ENCODE peak calls at places on chromosomes 13 and 19, in six cellular contexts. W, L, D, J, N and I are unnamed samples.

GRCh38 chr19:42267644-42268141 is 1.4 kb upstream of the CIC start:
- DNase-seq in W (no peak), L (no peak), D (no peak), J (no peak), N (no peak), I (no peak)

GRCh38 chr13:83325454-83325853 is 556.8 kb downstream of the SLITRK1 start:
- DNase-seq in W (no peak), L (peak; percentile 82), D (no peak), J (no peak), N (peak; percentile 80), I (no peak)

GRCh38 chr19:3073159-3073563 is 10.9 kb upstream of the TLE5 start:
- DNase-seq in W (no peak), L (peak; percentile 72), D (no peak), J (no peak), N (peak; percentile 36), I (no peak)

GRCh38 chr19:6737873-6738725 is 719 bp upstream of the GPR108 start:
- DNase-seq in W (peak; percentile 64), L (peak; percentile 77), D (peak; percentile 100), J (peak; percentile 77), N (peak; percentile 87), I (peak; percentile 59)

GRCh38 chr13:25980255-25980654 is 71.6 kb downstream of the SHISA2 start:
- DNase-seq in W (no peak), L (no peak), D (no peak), J (no peak), N (peak; percentile 28), I (no peak)

GRCh38 chr13:113536461-113537110 is 46.1 kb upstream of the DCUN1D2 start:
- DNase-seq in W (no peak), L (no peak), D (no peak), J (no peak), N (no peak), I (no peak)

GRCh38 chr19:14089662-14090508 is 666 bp downstream of the SAMD1 start:
- DNase-seq in W (peak; percentile 24), L (peak; percentile 64), D (peak; percentile 10), J (peak; percentile 54), N (peak; percentile 66), I (peak; percentile 36)

GRCh38 chr19:4843647-4843965 is 12.1 kb upstream of the TICAM1 start:
- DNase-seq in W (no peak), L (no peak), D (no peak), J (no peak), N (no peak), I (no peak)

GRCh38 chr19:32570081-32570785 is 10.8 kb upstream of the PDCD5 start:
- DNase-seq in W (peak; percentile 31), L (peak; percentile 66), D (peak; percentile 59), J (peak; percentile 47), N (peak; percentile 63), I (peak; percentile 13)

GRCh38 chr19:15372891-15373301 is 6.7 kb downstream of the AKAP8 start:
- DNase-seq in W (no peak), L (no peak), D (no peak), J (no peak), N (no peak), I (no peak)

GRCh38 chr13:108322206-108322824 is 52.8 kb downstream of the TNFSF13B start:
- DNase-seq in W (no peak), L (peak; percentile 60), D (no peak), J (no peak), N (peak; percentile 25), I (no peak)

GRCh38 chr19:18478545-18479311 is 40.8 kb upstream of the ISYNA1 start:
- DNase-seq in W (peak; percentile 37), L (peak; percentile 87), D (peak; percentile 26), J (peak; percentile 45), N (peak; percentile 97), I (peak; percentile 41)

GRCh38 chr13:51632643-51633357 is 48.5 kb downstream of the WDFY2 start:
- DNase-seq in W (no peak), L (no peak), D (peak; percentile 91), J (no peak), N (no peak), I (no peak)

GRCh38 chr13:113559901-113560644 is 24.5 kb upstream of the TFDP1 start:
- DNase-seq in W (no peak), L (no peak), D (no peak), J (no peak), N (no peak), I (no peak)

GRCh38 chr19:48933382-48933932 is at the start of gene DHDH:
- DNase-seq in W (peak; percentile 69), L (peak; percentile 32), D (peak; percentile 50), J (peak; percentile 83), N (peak; percentile 71), I (peak; percentile 72)

GRCh38 chr19:44111910-44112463 is 1.2 kb upstream of the ZNF225 start:
- DNase-seq in W (no peak), L (peak; percentile 91), D (peak; percentile 30), J (no peak), N (peak; percentile 89), I (no peak)

GRCh38 chr19:38196245-38196837 is 27.7 kb downstream of the DPF1 start:
- DNase-seq in W (no peak), L (no peak), D (no peak), J (no peak), N (no peak), I (no peak)

GRCh38 chr13:110509478-110509926 is 52.0 kb downstream of the RAB20 start:
- DNase-seq in W (no peak), L (no peak), D (no peak), J (no peak), N (no peak), I (no peak)

GRCh38 chr13:28329395-28330158 is 165.4 kb downstream of the FLT1 start:
- DNase-seq in W (no peak), L (peak; percentile 97), D (no peak), J (no peak), N (peak; percentile 96), I (no peak)

GRCh38 chr13:72920097-72920496 is 138.2 kb downstream of the PIBF1 start:
- DNase-seq in W (no peak), L (no peak), D (no peak), J (no peak), N (peak; percentile 25), I (no peak)

GRCh38 chr19:45569619-45570421 is 14.8 kb downstream of the OPA3 start:
- DNase-seq in W (peak; percentile 38), L (peak; percentile 61), D (peak; percentile 23), J (peak; percentile 63), N (peak; percentile 48), I (peak; percentile 36)

GRCh38 chr19:1041835-1042685 is 2.2 kb downstream of the ABCA7 start:
- DNase-seq in W (no peak), L (peak; percentile 78), D (no peak), J (no peak), N (no peak), I (no peak)

GRCh38 chr13:50229935-50230334 is 214.7 kb downstream of the KCNRG start:
- DNase-seq in W (no peak), L (peak; percentile 74), D (no peak), J (no peak), N (peak; percentile 38), I (no peak)

GRCh38 chr13:50200988-50201387 is 185.7 kb downstream of the KCNRG start:
- DNase-seq in W (no peak), L (no peak), D (no peak), J (no peak), N (no peak), I (no peak)

GRCh38 chr13:33723365-33723764 is 94.6 kb upstream of the RFC3 start:
- DNase-seq in W (no peak), L (peak; percentile 26), D (no peak), J (no peak), N (peak; percentile 27), I (no peak)

GRCh38 chr13:26425439-26426358 is 131.8 kb upstream of the WASF3 start:
- DNase-seq in W (no peak), L (no peak), D (no peak), J (no peak), N (peak; percentile 27), I (no peak)

GRCh38 chr13:103291693-103292572 is 225.7 kb upstream of the SLC10A2 start:
- DNase-seq in W (no peak), L (no peak), D (no peak), J (no peak), N (no peak), I (no peak)

GRCh38 chr13:32284927-32285632 is 30.1 kb downstream of the ZAR1L start:
- DNase-seq in W (no peak), L (peak; percentile 84), D (no peak), J (no peak), N (peak; percentile 80), I (no peak)